ENCODE peak calls at places on chromosomes 11 and 22, in seven cellular contexts. J is astrocyte of the spinal cord, X is GM06990, Q is breast epithelium, O is H1, F is heart left ventricle, D is GM12865. R is an unnamed sample.

GRCh38 chr11:73100578-73100977 is 41.5 kb downstream of the FCHSD2 start:
- DNase-seq in J (no peak), X (no peak), Q (no peak), O (no peak), F (no peak), D (no peak), R (no peak)

GRCh38 chr11:116137753-116138152 is 633.5 kb upstream of the CADM1 start:
- DNase-seq in J (no peak), X (no peak), Q (no peak), O (peak), F (no peak), D (no peak), R (no peak)

GRCh38 chr22:49829044-49829719 is 1.5 kb upstream of the BRD1 start:
- DNase-seq in J (no peak), X (no peak), Q (no peak), O (no peak), F (no peak), D (no peak), R (no peak)

GRCh38 chr11:132311703-132312102 is 941.3 kb downstream of the NTM start:
- DNase-seq in J (no peak), X (no peak), Q (no peak), O (no peak), F (no peak), D (no peak), R (no peak)

GRCh38 chr11:73140213-73141030 is 1.7 kb downstream of the FCHSD2 start:
- DNase-seq in J (peak), X (no peak), Q (no peak), O (peak), F (no peak), D (peak), R (peak)

GRCh38 chr11:72575533-72576170 is 98.6 kb downstream of the PDE2A start:
- DNase-seq in J (no peak), X (no peak), Q (no peak), O (no peak), F (no peak), D (no peak), R (no peak)

GRCh38 chr22:19892249-19892879 is 37.7 kb upstream of the GNB1L start:
- DNase-seq in J (peak), X (peak), Q (no peak), O (no peak), F (no peak), D (no peak), R (no peak)

GRCh38 chr11:108246309-108246708 is 23.4 kb downstream of the ATM start:
- DNase-seq in J (no peak), X (no peak), Q (no peak), O (no peak), F (no peak), D (no peak), R (no peak)

GRCh38 chr11:5564259-5565019 is 16.1 kb upstream of the OR52H1 start:
- DNase-seq in J (peak), X (no peak), Q (no peak), O (no peak), F (no peak), D (no peak), R (no peak)

GRCh38 chr11:128409476-128409875 is 177.9 kb downstream of the ETS1 start:
- DNase-seq in J (peak), X (no peak), Q (no peak), O (no peak), F (no peak), D (no peak), R (no peak)

GRCh38 chr11:26331911-26332571 is at the start of gene ANO3:
- DNase-seq in J (peak), X (peak), Q (no peak), O (peak), F (peak), D (peak), R (peak)

GRCh38 chr11:59787816-59788215 is 22.8 kb downstream of the MRPL16 start:
- DNase-seq in J (peak), X (no peak), Q (no peak), O (no peak), F (no peak), D (no peak), R (no peak)

GRCh38 chr11:134322553-134322952 is 9.2 kb upstream of the GLB1L2 start:
- DNase-seq in J (no peak), X (no peak), Q (no peak), O (no peak), F (no peak), D (no peak), R (no peak)

GRCh38 chr22:41021039-41021654 is 70.0 kb downstream of the RBX1 start:
- DNase-seq in J (no peak), X (peak), Q (no peak), O (peak), F (no peak), D (peak), R (peak)

GRCh38 chr11:75068993-75069392 is 27.7 kb downstream of the OR2AT4 start:
- DNase-seq in J (no peak), X (no peak), Q (no peak), O (no peak), F (no peak), D (no peak), R (no peak)

GRCh38 chr22:31120642-31121041 is 2.1 kb upstream of the INPP5J start:
- DNase-seq in J (no peak), X (no peak), Q (no peak), O (no peak), F (no peak), D (no peak), R (no peak)

GRCh38 chr22:27443315-27443714 is 358.2 kb downstream of the MN1 start:
- DNase-seq in J (no peak), X (no peak), Q (no peak), O (no peak), F (no peak), D (no peak), R (no peak)

GRCh38 chr11:67053896-67054850 is 2.5 kb upstream of the RHOD start:
- DNase-seq in J (peak), X (no peak), Q (peak), O (peak), F (no peak), D (peak), R (peak)

GRCh38 chr11:60771879-60772525 is 13.1 kb upstream of the MS4A10 start:
- DNase-seq in J (no peak), X (no peak), Q (peak), O (no peak), F (no peak), D (peak), R (no peak)

GRCh38 chr11:64319421-64319761 is 1.5 kb downstream of the PRDX5 start:
- DNase-seq in J (no peak), X (no peak), Q (no peak), O (no peak), F (no peak), D (no peak), R (no peak)

GRCh38 chr11:56885182-56885581 is 103.5 kb upstream of the OR5AK2 start:
- DNase-seq in J (no peak), X (no peak), Q (no peak), O (no peak), F (no peak), D (no peak), R (peak)

GRCh38 chr11:57072640-57073039 is 83.9 kb downstream of the OR5AK2 start:
- DNase-seq in J (peak), X (no peak), Q (no peak), O (no peak), F (no peak), D (no peak), R (no peak)

GRCh38 chr11:130037058-130037457 is 32.6 kb upstream of the APLP2 start:
- DNase-seq in J (peak), X (no peak), Q (no peak), O (no peak), F (no peak), D (no peak), R (no peak)

GRCh38 chr22:50250555-50251471 is at the start of gene HDAC10:
- DNase-seq in J (peak), X (peak), Q (peak), O (peak), F (peak), D (peak), R (peak)

GRCh38 chr11:109597336-109597735 is 175.3 kb downstream of the C11orf87 start:
- DNase-seq in J (no peak), X (no peak), Q (no peak), O (no peak), F (no peak), D (no peak), R (no peak)

GRCh38 chr22:29470159-29470855 is 9.7 kb upstream of the NEFH start:
- DNase-seq in J (peak), X (peak), Q (peak), O (peak), F (peak), D (peak), R (peak)

GRCh38 chr11:130762342-130763037 is 153.8 kb downstream of the SNX19 start:
- DNase-seq in J (no peak), X (no peak), Q (peak), O (no peak), F (no peak), D (no peak), R (no peak)

GRCh38 chr11:57597461-57597892 is at the start of gene SERPING1:
- DNase-seq in J (no peak), X (no peak), Q (peak), O (no peak), F (peak), D (no peak), R (peak)

GRCh38 chr22:37560682-37561208 is 465 bp downstream of the CDC42EP1 start:
- DNase-seq in J (peak), X (no peak), Q (no peak), O (no peak), F (peak), D (no peak), R (peak)

GRCh38 chr11:12246169-12246568 is 131.2 kb upstream of the PARVA start:
- DNase-seq in J (no peak), X (no peak), Q (no peak), O (no peak), F (no peak), D (no peak), R (no peak)

GRCh38 chr11:12247543-12248287 is 129.7 kb upstream of the PARVA start:
- DNase-seq in J (no peak), X (no peak), Q (no peak), O (no peak), F (no peak), D (no peak), R (no peak)

GRCh38 chr11:12249590-12250260 is 127.6 kb upstream of the PARVA start:
- DNase-seq in J (no peak), X (no peak), Q (peak), O (no peak), F (no peak), D (no peak), R (peak)

GRCh38 chr11:12246989-12247388 is 130.4 kb upstream of the PARVA start:
- DNase-seq in J (no peak), X (no peak), Q (no peak), O (no peak), F (no peak), D (no peak), R (no peak)

DNA sequence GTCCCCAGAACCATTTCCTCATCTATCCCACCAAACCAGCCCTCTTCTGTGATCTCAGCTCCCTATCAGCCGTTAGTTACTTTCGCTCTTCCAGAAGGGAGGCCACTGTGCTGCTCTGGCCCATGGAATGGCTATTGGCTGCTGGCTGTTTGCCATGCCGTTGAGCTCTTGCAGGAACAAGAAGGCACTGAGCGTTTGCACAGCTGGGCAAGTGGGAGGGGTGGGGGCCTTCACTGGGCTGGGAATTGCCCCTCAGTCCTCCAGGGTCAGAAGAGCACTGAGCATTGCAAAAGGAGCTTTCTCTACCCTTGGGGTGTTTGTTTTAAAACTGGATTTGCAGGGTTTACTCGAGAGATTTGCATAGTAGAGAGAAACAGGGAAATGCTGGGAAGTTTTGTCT is 129.0 kb upstream of the PARVA start:
- DNase-seq in J (peak), X (no peak), Q (peak), O (no peak), F (peak), D (no peak), R (peak)
- TF ChIP-seq CTCF in J (no peak), X (no peak), Q (no peak), O (no peak), F (no peak), D (no peak), R (no peak)

GRCh38 chr22:48785792-48786678 is 1041.6 kb downstream of the BRD1 start:
- DNase-seq in J (no peak), X (no peak), Q (no peak), O (peak), F (no peak), D (no peak), R (no peak)
- TF ChIP-seq CTCF in J (no peak), X (no peak), Q (no peak), O (no peak), F (no peak), D (no peak), R (no peak)

GRCh38 chr11:95231126-95231880 is at the start of gene SESN3:
- DNase-seq in J (peak), X (peak), Q (peak), O (peak), F (peak), D (peak), R (peak)
- TF ChIP-seq CTCF in J (peak), X (no peak), Q (no peak), O (no peak), F (peak), D (no peak), R (peak)

GRCh38 chr22:17890245-17890671 is 116.0 kb upstream of the BID start:
- DNase-seq in J (no peak), X (no peak), Q (no peak), O (no peak), F (no peak), D (no peak), R (no peak)

GRCh38 chr22:17893900-17894299 is 119.6 kb upstream of the BID start:
- DNase-seq in J (no peak), X (no peak), Q (no peak), O (no peak), F (no peak), D (no peak), R (no peak)

GRCh38 chr22:17888855-17889254 is 114.6 kb upstream of the BID start:
- DNase-seq in J (peak), X (no peak), Q (no peak), O (peak), F (no peak), D (peak), R (no peak)

GRCh38 chr22:17890892-17891291 is 116.6 kb upstream of the BID start:
- DNase-seq in J (no peak), X (no peak), Q (no peak), O (no peak), F (no peak), D (no peak), R (no peak)

DNA sequence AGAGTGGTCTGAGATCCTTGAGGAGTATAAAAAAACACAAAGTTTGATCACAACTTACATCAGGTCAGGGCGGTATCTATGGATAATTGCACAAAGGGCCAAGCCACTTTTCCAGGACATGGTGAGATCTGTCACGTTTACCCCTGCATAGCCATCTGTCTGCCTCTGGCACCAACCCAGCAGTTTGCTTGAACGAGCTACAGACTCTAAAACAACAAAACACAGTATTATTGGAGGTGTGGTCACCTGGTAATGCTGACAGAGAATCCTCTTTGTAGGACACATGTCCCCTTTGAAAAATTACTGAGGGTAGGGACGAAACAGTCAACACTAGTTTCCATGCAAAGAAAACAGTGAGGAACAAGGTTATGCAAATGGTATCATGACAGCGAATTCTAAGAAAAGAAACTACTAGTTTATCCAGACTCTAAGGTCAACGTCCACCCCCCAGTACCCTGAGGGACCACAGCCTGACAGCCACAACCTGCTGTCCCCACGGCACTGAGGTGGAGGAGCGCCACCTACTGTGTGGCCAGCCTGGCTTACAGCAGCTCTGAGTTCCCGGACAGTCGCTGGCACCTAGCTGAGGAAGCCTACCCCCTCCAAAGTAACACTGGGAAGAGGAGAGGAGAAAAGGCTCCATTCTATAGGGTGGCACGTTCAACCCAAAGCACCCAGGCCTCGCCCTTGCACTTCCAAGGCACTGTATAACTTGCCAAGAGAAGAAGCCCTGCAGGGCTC is 117.3 kb upstream of the BID start:
- DNase-seq in J (no peak), X (no peak), Q (no peak), O (peak), F (no peak), D (peak), R (peak)
- TF ChIP-seq CTCF in J (peak), X (peak), Q (no peak), O (peak), F (peak), D (peak), R (no peak)

GRCh38 chr11:123033895-123034294 is 28.0 kb downstream of the HSPA8 start:
- DNase-seq in J (no peak), X (no peak), Q (no peak), O (no peak), F (no peak), D (no peak), R (peak)
- TF ChIP-seq CTCF in J (peak), X (no peak), Q (no peak), O (no peak), F (peak), D (peak), R (no peak)

GRCh38 chr11:19800714-19801519 is 88.3 kb downstream of the NAV2 start:
- DNase-seq in J (no peak), X (no peak), Q (no peak), O (no peak), F (no peak), D (no peak), R (no peak)
- TF ChIP-seq CTCF in J (no peak), X (no peak), Q (no peak), O (peak), F (no peak), D (no peak), R (no peak)

GRCh38 chr11:11843233-11843632 is 1.5 kb downstream of the USP47 start:
- DNase-seq in J (peak), X (no peak), Q (no peak), O (no peak), F (no peak), D (peak), R (no peak)

GRCh38 chr11:11842426-11843008 is 745 bp downstream of the USP47 start:
- DNase-seq in J (peak), X (peak), Q (peak), O (no peak), F (peak), D (peak), R (peak)

GRCh38 chr11:11841121-11841604 is 609 bp upstream of the USP47 start:
- DNase-seq in J (peak), X (no peak), Q (no peak), O (no peak), F (peak), D (no peak), R (peak)

GRCh38 chr11:11843642-11844041 is 1.9 kb downstream of the USP47 start:
- DNase-seq in J (no peak), X (no peak), Q (no peak), O (no peak), F (no peak), D (no peak), R (no peak)

GRCh38 chr11:11841605-11842425 is at the start of gene USP47:
- DNase-seq in J (peak), X (peak), Q (peak), O (peak), F (peak), D (peak), R (peak)
- TF ChIP-seq CTCF in J (peak), X (peak), Q (peak), O (peak), F (peak), D (peak), R (peak)

R was measured in thyroid gland.